ENCODE peak calls at places on chromosomes 6 and 20, in five cellular contexts. O is IMR-90, J is SK-N-SH, K is K562, R is GM12878. D is an unnamed sample.

GRCh38 chr6:28657367-28657755 is 131.7 kb downstream of the GPX5 start:
- DNase-seq in O (no peak), J (peak; percentile 39), K (no peak), R (no peak), D (no peak)

GRCh38 chr6:64250126-64250525 is 614.5 kb downstream of the PHF3 start:
- DNase-seq in O (peak; percentile 84), J (no peak), K (no peak), R (no peak), D (peak; percentile 1)

GRCh38 chr20:3686867-3687321 is 5.1 kb upstream of the ADAM33 start:
- DNase-seq in O (peak; percentile 94), J (no peak), K (no peak), R (no peak), D (no peak)

GRCh38 chr6:84674395-84674794 is 90.0 kb downstream of the TBX18 start:
- DNase-seq in O (no peak), J (no peak), K (no peak), R (no peak), D (no peak)

GRCh38 chr20:14997791-14998190 is 660.4 kb upstream of the FLRT3 start:
- DNase-seq in O (no peak), J (no peak), K (no peak), R (no peak), D (no peak)

GRCh38 chr20:46324960-46325703 is 16.8 kb upstream of the CDH22 start:
- DNase-seq in O (peak; percentile 7), J (peak; percentile 71), K (peak; percentile 57), R (no peak), D (peak; percentile 56)

GRCh38 chr6:39114707-39115599 is at the start of gene SAYSD1:
- DNase-seq in O (peak; percentile 88), J (peak; percentile 93), K (peak; percentile 98), R (peak; percentile 75), D (peak; percentile 91)

GRCh38 chr6:28496099-28496779 is 19.4 kb downstream of the GPX6 start:
- DNase-seq in O (no peak), J (no peak), K (no peak), R (no peak), D (no peak)

GRCh38 chr20:41261790-41262717 is 55.5 kb downstream of the ZHX3 start:
- DNase-seq in O (peak; percentile 29), J (no peak), K (peak; percentile 59), R (no peak), D (no peak)

GRCh38 chr6:27553123-27553904 is 80.4 kb upstream of the ZNF184 start:
- DNase-seq in O (peak; percentile 57), J (no peak), K (peak; percentile 94), R (peak; percentile 82), D (peak; percentile 86)

GRCh38 chr6:29800254-29800653 is 27.4 kb upstream of the HLA-G start:
- DNase-seq in O (no peak), J (no peak), K (no peak), R (no peak), D (no peak)

GRCh38 chr6:912871-913663 is 220.1 kb upstream of the EXOC2 start:
- DNase-seq in O (peak; percentile 47), J (no peak), K (peak; percentile 16), R (no peak), D (peak; percentile 55)

GRCh38 chr6:5981274-5982026 is 25.3 kb downstream of the NRN1 start:
- DNase-seq in O (peak; percentile 9), J (no peak), K (no peak), R (no peak), D (no peak)

GRCh38 chr6:116446399-116446798 is 14.8 kb upstream of the CALHM6 start:
- DNase-seq in O (no peak), J (no peak), K (no peak), R (no peak), D (no peak)

GRCh38 chr20:62824476-62825287 is 7.8 kb downstream of the COL9A3 start:
- DNase-seq in O (no peak), J (peak; percentile 85), K (peak; percentile 81), R (no peak), D (no peak)

GRCh38 chr6:168071620-168072019 is 7.4 kb downstream of the FRMD1 start:
- DNase-seq in O (no peak), J (no peak), K (peak; percentile 33), R (no peak), D (peak; percentile 12)

GRCh38 chr6:130001229-130001554 is 17.2 kb upstream of the L3MBTL3 start:
- DNase-seq in O (no peak), J (no peak), K (no peak), R (no peak), D (no peak)

GRCh38 chr6:24861934-24862333 is 63.2 kb upstream of the ARMH2 start:
- DNase-seq in O (no peak), J (no peak), K (no peak), R (peak; percentile 65), D (no peak)

GRCh38 chr6:149150999-149151398 is 166.5 kb upstream of the TAB2 start:
- DNase-seq in O (no peak), J (no peak), K (no peak), R (no peak), D (no peak)

GRCh38 chr6:40410792-40411191 is 176.4 kb downstream of the LRFN2 start:
- DNase-seq in O (no peak), J (peak; percentile 77), K (no peak), R (no peak), D (no peak)

GRCh38 chr20:44069203-44069931 is 117.6 kb downstream of the JPH2 start:
- DNase-seq in O (no peak), J (no peak), K (no peak), R (peak; percentile 57), D (no peak)
- TF ChIP-seq RCOR1 in O (no peak), J (no peak), K (no peak), R (no peak), D (no peak)

GRCh38 chr20:1911536-1911935 is 16.3 kb downstream of the SIRPA start:
- DNase-seq in O (no peak), J (no peak), K (no peak), R (no peak), D (no peak)

GRCh38 chr20:1907586-1907985 is 12.4 kb downstream of the SIRPA start:
- DNase-seq in O (peak; percentile 44), J (no peak), K (no peak), R (no peak), D (no peak)

GRCh38 chr20:1908191-1908590 is 13.0 kb downstream of the SIRPA start:
- DNase-seq in O (no peak), J (no peak), K (no peak), R (no peak), D (no peak)

GRCh38 chr20:1906361-1907051 is 11.3 kb downstream of the SIRPA start:
- DNase-seq in O (no peak), J (no peak), K (no peak), R (no peak), D (no peak)

DNA sequence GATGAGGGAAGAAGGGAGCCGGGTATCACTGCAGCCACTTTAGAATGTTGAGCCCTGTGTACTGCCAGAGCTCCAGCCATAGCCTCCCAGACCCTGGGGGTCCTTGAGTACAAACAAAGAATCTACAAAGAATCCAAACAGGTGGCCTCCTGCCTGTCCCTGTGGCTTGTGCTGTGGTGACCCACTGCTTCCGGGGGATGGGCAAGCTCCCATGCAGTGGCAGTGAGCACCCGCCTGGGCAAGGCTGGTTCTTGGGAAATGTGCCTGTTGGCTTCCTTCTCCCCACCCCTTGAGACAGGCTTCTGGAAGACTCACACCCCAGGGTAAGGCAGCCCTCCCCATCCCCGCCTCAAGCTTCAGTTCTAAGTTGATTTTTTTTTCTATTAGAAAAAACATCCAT is 13.9 kb downstream of the SIRPA start:
- DNase-seq in O (no peak), J (no peak), K (no peak), R (no peak), D (no peak)
- TF ChIP-seq RCOR1 in O (no peak), J (no peak), K (no peak), R (no peak), D (no peak)

DNA sequence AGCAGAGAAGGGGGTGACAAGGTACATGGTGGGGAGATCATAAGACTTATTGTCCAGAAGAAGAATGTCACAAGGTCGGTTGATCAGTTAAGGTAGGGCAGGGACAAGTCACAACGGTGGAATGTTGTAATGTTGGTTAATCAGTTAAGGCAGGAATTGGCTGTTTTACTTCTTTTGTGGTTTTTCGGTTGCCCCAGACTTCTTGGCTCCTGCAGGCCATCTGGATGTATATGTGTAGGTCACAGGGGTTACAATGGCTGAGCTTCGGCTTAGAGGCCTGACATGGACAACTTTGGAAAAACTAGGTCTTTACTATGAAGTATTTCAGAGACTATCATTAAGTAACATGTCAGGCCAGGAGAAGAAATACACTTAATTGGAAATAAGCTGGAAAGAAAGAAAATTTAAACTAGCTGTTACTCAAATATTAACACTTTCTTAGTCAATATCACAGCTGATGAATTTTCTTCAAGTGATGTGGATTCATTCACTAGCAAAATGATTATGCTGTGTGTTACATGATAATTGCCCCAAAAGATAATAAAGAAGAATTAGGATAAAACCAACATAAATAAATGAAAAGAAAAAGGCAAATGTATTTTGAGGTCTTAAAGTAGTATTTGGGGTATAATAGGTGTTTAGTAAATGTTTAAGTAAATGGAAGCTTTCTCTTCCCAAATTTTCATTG is 4.5 kb downstream of the AIG1 start:
- DNase-seq in O (no peak), J (no peak), K (peak; percentile 82), R (no peak), D (no peak)
- TF ChIP-seq RCOR1 in O (no peak), J (no peak), K (no peak), R (no peak), D (no peak)

DNA sequence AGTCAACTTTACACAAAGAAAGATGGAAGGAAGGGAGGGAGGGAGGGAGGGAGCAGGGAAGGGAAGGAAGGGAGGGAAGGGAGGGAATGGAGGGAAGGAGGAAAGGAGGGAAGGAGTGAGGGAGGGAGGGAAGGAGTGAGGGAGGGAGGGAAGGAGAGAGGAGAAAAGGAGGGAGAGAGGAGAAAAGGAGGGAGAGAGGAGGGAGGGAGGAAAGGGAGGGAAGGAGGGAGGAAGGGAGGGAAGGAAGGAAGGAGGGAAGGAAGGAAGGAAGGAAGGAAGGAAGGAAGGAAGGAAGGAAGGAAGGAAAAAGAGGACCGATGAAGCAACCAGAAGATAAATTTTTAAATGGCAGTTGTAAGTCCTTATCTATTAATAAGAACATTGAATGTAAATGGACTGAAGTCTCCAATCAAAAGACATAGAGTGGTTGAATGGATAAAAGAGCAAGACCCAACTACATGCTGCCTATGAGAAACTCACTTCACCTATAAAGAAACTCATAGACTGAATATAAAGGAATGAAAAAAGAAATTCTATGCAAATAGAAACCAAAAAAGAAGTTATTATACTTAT is 5.7 kb upstream of the DEFB129 start:
- DNase-seq in O (no peak), J (no peak), K (no peak), R (no peak), D (no peak)
- TF ChIP-seq RCOR1 in O (no peak), J (no peak), K (no peak), R (no peak), D (no peak)

DNA sequence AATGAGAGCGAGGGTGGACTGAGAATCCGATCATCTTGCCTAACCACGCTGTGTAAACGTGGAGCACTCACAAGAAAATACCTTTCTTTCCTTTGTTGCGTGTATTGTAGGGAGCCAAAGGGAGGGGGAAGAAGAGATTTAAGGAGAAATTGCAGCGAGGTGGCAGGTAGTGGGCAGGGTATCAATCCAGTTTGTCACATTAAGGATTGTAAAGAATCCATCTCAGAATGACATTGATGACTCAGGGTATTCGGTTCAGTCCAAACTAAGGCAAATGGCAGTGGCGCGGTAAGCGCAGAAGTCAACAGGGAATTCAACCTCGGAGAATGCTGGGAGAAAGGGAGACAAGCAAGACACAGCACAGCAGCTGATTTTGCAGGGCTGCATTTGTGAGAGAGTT is 146.2 kb downstream of the ID4 start:
- DNase-seq in O (no peak), J (no peak), K (no peak), R (no peak), D (no peak)
- TF ChIP-seq RCOR1 in O (no peak), J (no peak), K (no peak), R (no peak), D (no peak)

GRCh38 chr6:111662794-111663231 is 57.1 kb upstream of the TRAF3IP2 start:
- DNase-seq in O (peak; percentile 16), J (peak; percentile 67), K (no peak), R (no peak), D (no peak)
- TF ChIP-seq RCOR1 in O (no peak), J (peak; percentile 75), K (no peak), R (no peak), D (no peak)

GRCh38 chr6:21201673-21202430 is 391.7 kb upstream of the SOX4 start:
- DNase-seq in O (no peak), J (peak; percentile 47), K (no peak), R (no peak), D (no peak)
- TF ChIP-seq RCOR1 in O (no peak), J (peak; percentile 35), K (no peak), R (no peak), D (no peak)